ENCODE peak calls at places on chromosomes 12 and 14, in ten cellular contexts. T, F, U, L, P, N, V, M, E and X are unnamed samples.

GRCh38 chr12:130636370-130636769 is 79.7 kb downstream of the RIMBP2 start:
- DNase-seq in T (no peak), F (no peak), M (no peak), U (no peak), V (no peak), L (no peak), P (no peak), E (no peak), N (no peak), X (no peak)

GRCh38 chr14:85528080-85528881 is 1.7 kb upstream of the FLRT2 start:
- DNase-seq in M (peak; percentile 79), E (no peak), L (no peak), T (no peak), U (no peak), P (no peak), N (peak; percentile 16), F (peak; percentile 93), V (peak; percentile 93), X (peak; percentile 96)

GRCh38 chr14:36522972-36523685 is 3.1 kb upstream of the NKX2-1 start:
- DNase-seq in E (no peak), P (no peak), T (no peak), M (no peak), F (no peak), U (no peak), L (no peak), N (no peak), V (no peak), X (no peak)

GRCh38 chr12:52145228-52145940 is 46.4 kb downstream of the KRT80 start:
- DNase-seq in P (no peak), T (no peak), L (no peak), E (no peak), M (no peak), U (no peak), V (no peak), F (peak; percentile 66), N (no peak), X (no peak)

GRCh38 chr12:102824218-102824835 is 92.7 kb downstream of the PAH start:
- DNase-seq in V (peak; percentile 7), T (no peak), P (peak; percentile 14), F (peak; percentile 38), U (peak; percentile 9), N (peak; percentile 73), E (no peak), M (no peak), L (no peak), X (peak; percentile 25)

GRCh38 chr12:31589582-31589895 is 1.4 kb downstream of the DENND5B start:
- DNase-seq in F (no peak), U (peak; percentile 85), M (no peak), L (peak; percentile 66), V (no peak), N (peak; percentile 76), T (no peak), P (no peak), E (no peak), X (no peak)

GRCh38 chr14:104119119-104119699 is 19.2 kb upstream of the KIF26A start:
- DNase-seq in F (no peak), E (peak; percentile 41), U (no peak), N (peak; percentile 57), M (no peak), L (no peak), V (no peak), T (no peak), P (no peak), X (no peak)

GRCh38 chr14:104891121-104891551 is 26.1 kb downstream of the CEP170B start:
- DNase-seq in N (no peak), E (peak; percentile 62), M (no peak), T (no peak), L (no peak), P (no peak), F (no peak), U (no peak), V (no peak), X (no peak)

GRCh38 chr12:26378721-26379120 is 183.3 kb downstream of the SSPN start:
- DNase-seq in M (no peak), T (no peak), V (no peak), N (no peak), P (peak; percentile 43), U (no peak), L (no peak), F (no peak), E (no peak), X (no peak)

GRCh38 chr12:123393747-123394146 is 9.8 kb downstream of the KMT5A start:
- DNase-seq in P (no peak), L (no peak), M (peak; percentile 16), U (no peak), E (no peak), T (no peak), F (no peak), V (no peak), N (no peak), X (no peak)

GRCh38 chr14:64844272-64844671 is 35.4 kb downstream of the SPTB start:
- DNase-seq in V (no peak), N (no peak), F (no peak), T (no peak), U (peak; percentile 44), P (no peak), E (no peak), M (no peak), L (no peak), X (no peak)

GRCh38 chr12:114681149-114681849 is 2.7 kb downstream of the TBX3 start:
- DNase-seq in M (no peak), L (no peak), F (no peak), U (no peak), E (no peak), P (peak; percentile 39), T (no peak), N (no peak), V (peak; percentile 65), X (peak; percentile 64)

GRCh38 chr12:91109148-91109564 is 2.1 kb downstream of the LUM start:
- DNase-seq in T (peak; percentile 15), E (peak; percentile 83), V (peak; percentile 78), L (peak; percentile 55), M (peak; percentile 64), N (peak; percentile 79), U (peak; percentile 73), F (peak; percentile 62), P (peak; percentile 58), X (peak; percentile 81)

GRCh38 chr12:121217761-121218160 is 7.8 kb downstream of the P2RX4 start:
- DNase-seq in M (no peak), V (no peak), L (no peak), N (no peak), U (no peak), P (no peak), F (no peak), E (no peak), T (no peak), X (no peak)

GRCh38 chr12:88450130-88450529 is 130.1 kb downstream of the KITLG start:
- DNase-seq in T (no peak), N (no peak), V (no peak), U (no peak), E (no peak), P (no peak), L (no peak), M (no peak), F (no peak), X (no peak)

GRCh38 chr12:11958216-11959091 is 112.3 kb upstream of the BCL2L14 start:
- DNase-seq in T (no peak), F (peak; percentile 43), M (peak; percentile 67), N (no peak), U (peak; percentile 79), L (no peak), P (no peak), E (no peak), V (peak; percentile 96), X (peak; percentile 96)

GRCh38 chr12:93621986-93622385 is 49.5 kb downstream of the SOCS2 start:
- DNase-seq in P (no peak), U (no peak), M (no peak), T (no peak), V (peak; percentile 59), E (no peak), F (no peak), N (no peak), L (no peak), X (peak; percentile 50)

GRCh38 chr12:69324797-69325466 is 23.2 kb upstream of the LYZ start:
- DNase-seq in F (no peak), E (no peak), N (no peak), T (no peak), M (no peak), L (peak; percentile 18), V (no peak), P (no peak), U (peak; percentile 64), X (no peak)

GRCh38 chr12:69318225-69318624 is 30.0 kb upstream of the LYZ start:
- DNase-seq in T (no peak), U (no peak), P (no peak), F (no peak), V (no peak), L (no peak), E (no peak), M (no peak), N (no peak), X (no peak)

GRCh38 chr12:69321356-69321755 is 26.8 kb upstream of the LYZ start:
- DNase-seq in V (no peak), F (no peak), L (no peak), N (no peak), P (no peak), M (no peak), E (no peak), U (no peak), T (no peak), X (no peak)
- H3K4me3 ChIP-seq in V (no peak overlapping the region), F (no peak overlapping the region), L (no peak overlapping the region), N (no peak overlapping the region), P (no peak overlapping the region), M (no peak overlapping the region), E (no peak overlapping the region), U (no peak overlapping the region), T (no peak overlapping the region), X (no peak overlapping the region)

GRCh38 chr12:108305520-108305919 is 33.6 kb downstream of the CMKLR1 start:
- DNase-seq in U (no peak), F (no peak), L (no peak), T (no peak), P (peak; percentile 92), E (peak; percentile 97), N (peak; percentile 86), M (peak; percentile 93), V (peak; percentile 79), X (peak; percentile 75)
- TF ChIP-seq CTCF in U (no peak), F (no peak), L (no peak), T (no peak), P (no peak), E (no peak), N (no peak), M (no peak), V (no peak), X (no peak)

DNA sequence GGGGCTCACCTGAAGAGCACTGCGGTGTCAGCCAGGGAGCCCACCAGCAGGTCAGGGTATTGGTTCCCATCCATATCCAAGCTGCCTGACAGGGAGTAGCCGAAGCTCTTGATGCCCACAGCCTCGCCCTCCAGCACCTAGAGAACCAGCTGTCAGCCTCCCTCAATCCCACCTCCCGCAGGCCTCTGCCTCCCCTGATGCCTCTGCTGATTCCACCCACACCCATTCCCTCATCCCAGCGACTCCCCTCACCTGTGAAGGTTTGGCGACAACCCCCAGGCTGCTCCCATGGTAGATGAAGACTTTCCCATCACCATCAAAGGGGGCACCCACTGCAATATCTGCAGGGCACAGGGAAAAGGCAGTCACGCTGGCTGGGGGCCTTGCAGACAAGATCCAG is 10.0 kb downstream of the ITGA7 start:
- DNase-seq in U (no peak), N (peak; percentile 40), L (no peak), E (peak; percentile 37), T (no peak), P (no peak), V (no peak), M (no peak), F (no peak), X (no peak)
- H3K4me3 ChIP-seq in U (no peak overlapping the region), N (no peak overlapping the region), L (no peak overlapping the region), E (no peak overlapping the region), T (no peak overlapping the region), P (no peak overlapping the region), V (no peak overlapping the region), M (no peak overlapping the region), F (no peak overlapping the region), X (no peak overlapping the region)

GRCh38 chr14:53893374-53893773 is 63.3 kb downstream of the BMP4 start:
- DNase-seq in N (no peak), M (no peak), L (peak; percentile 39), T (no peak), F (no peak), V (no peak), E (no peak), U (peak; percentile 65), P (no peak), X (no peak)
- TF ChIP-seq CTCF in N (no peak), M (no peak), L (no peak), T (no peak), F (no peak), V (no peak), E (no peak), U (no peak), P (no peak), X (no peak)